ENCODE peak calls at places on chromosomes 7 and 10, in seven cellular contexts. S is uterus; R is tibial nerve; N is tibial artery; G is right atrium auricular region; H is CD8-positive, alpha-beta T cell; Y is A549. B is an unnamed sample. For H3K4me1, the result is how much of the 10 kb centered on the place peaks cover.

GRCh38 chr7:47513741-47514241 is 68.1 kb downstream of the TNS3 start:
- DNase-seq in S (peak), R (no peak), N (peak), G (no peak), H (no peak), Y (no peak), B (no peak)

GRCh38 chr7:136293272-136293671 is 316.1 kb upstream of the MTPN start:
- DNase-seq in S (no peak), R (no peak), N (no peak), G (no peak), H (no peak), Y (no peak), B (no peak)

GRCh38 chr10:78755877-78756455 is 312.8 kb upstream of the ZMIZ1 start:
- DNase-seq in S (no peak), R (no peak), N (no peak), G (no peak), H (no peak), Y (no peak), B (no peak)

GRCh38 chr7:136698977-136699376 is 169.5 kb upstream of the CHRM2 start:
- DNase-seq in S (no peak), R (no peak), N (no peak), G (no peak), H (no peak), Y (no peak), B (no peak)

GRCh38 chr10:70481831-70482530 is 3.4 kb downstream of the PALD1 start:
- DNase-seq in S (peak), R (no peak), N (peak), G (peak), H (no peak), Y (no peak), B (peak)

GRCh38 chr7:16398211-16399017 is 22.9 kb downstream of the CRPPA start:
- DNase-seq in S (no peak), R (no peak), N (no peak), G (no peak), H (no peak), Y (no peak), B (no peak)

GRCh38 chr7:91692800-91693199 is 187.7 kb downstream of the MTERF1 start:
- DNase-seq in S (no peak), R (no peak), N (no peak), G (no peak), H (no peak), Y (no peak), B (no peak)

GRCh38 chr7:47573758-47574472 is 8.0 kb downstream of the TNS3 start:
- DNase-seq in S (peak), R (no peak), N (no peak), G (no peak), H (no peak), Y (no peak), B (no peak)

GRCh38 chr7:121113288-121113687 is 124.8 kb downstream of the CPED1 start:
- DNase-seq in S (no peak), R (no peak), N (no peak), G (no peak), H (no peak), Y (no peak), B (no peak)

GRCh38 chr10:110260746-110261477 is 43.8 kb downstream of the SMNDC1 start:
- DNase-seq in S (no peak), R (no peak), N (no peak), G (no peak), H (no peak), Y (no peak), B (no peak)

GRCh38 chr7:30674420-30674819 is 7.8 kb downstream of the CRHR2 start:
- DNase-seq in S (no peak), R (no peak), N (no peak), G (no peak), H (no peak), Y (no peak), B (no peak)

GRCh38 chr7:8386926-8387550 is 46.4 kb upstream of the NXPH1 start:
- DNase-seq in S (no peak), R (no peak), N (no peak), G (no peak), H (no peak), Y (no peak), B (no peak)

GRCh38 chr10:103854687-103855423 is 521 bp downstream of the SH3PXD2A start:
- DNase-seq in S (peak), R (no peak), N (no peak), G (no peak), H (no peak), Y (peak), B (no peak)

GRCh38 chr10:79331709-79332108 is 15.6 kb upstream of the PPIF start:
- DNase-seq in S (no peak), R (no peak), N (no peak), G (no peak), H (no peak), Y (peak), B (no peak)

GRCh38 chr10:13717936-13718772 is 131.4 kb downstream of the PRPF18 start:
- DNase-seq in S (peak), R (peak), N (peak), G (peak), H (peak), Y (no peak), B (peak)

GRCh38 chr7:44531421-44532380 is 9.4 kb downstream of the NPC1L1 start:
- DNase-seq in S (no peak), R (no peak), N (no peak), G (no peak), H (no peak), Y (no peak), B (no peak)

GRCh38 chr7:136114966-136115762 is 138.0 kb upstream of the MTPN start:
- DNase-seq in S (peak), R (no peak), N (no peak), G (no peak), H (no peak), Y (peak), B (no peak)

GRCh38 chr7:82234457-82235049 is 209.0 kb downstream of the CACNA2D1 start:
- DNase-seq in S (no peak), R (no peak), N (no peak), G (no peak), H (no peak), Y (peak), B (no peak)

GRCh38 chr7:51731086-51731485 is 414.5 kb upstream of the COBL start:
- DNase-seq in S (no peak), R (no peak), N (no peak), G (no peak), H (no peak), Y (no peak), B (no peak)

GRCh38 chr7:51727441-51727840 is 410.8 kb upstream of the COBL start:
- DNase-seq in S (no peak), R (no peak), N (no peak), G (no peak), H (no peak), Y (no peak), B (no peak)

GRCh38 chr7:51732066-51732465 is 415.5 kb upstream of the COBL start:
- DNase-seq in S (no peak), R (no peak), N (no peak), G (no peak), H (no peak), Y (no peak), B (no peak)

DNA sequence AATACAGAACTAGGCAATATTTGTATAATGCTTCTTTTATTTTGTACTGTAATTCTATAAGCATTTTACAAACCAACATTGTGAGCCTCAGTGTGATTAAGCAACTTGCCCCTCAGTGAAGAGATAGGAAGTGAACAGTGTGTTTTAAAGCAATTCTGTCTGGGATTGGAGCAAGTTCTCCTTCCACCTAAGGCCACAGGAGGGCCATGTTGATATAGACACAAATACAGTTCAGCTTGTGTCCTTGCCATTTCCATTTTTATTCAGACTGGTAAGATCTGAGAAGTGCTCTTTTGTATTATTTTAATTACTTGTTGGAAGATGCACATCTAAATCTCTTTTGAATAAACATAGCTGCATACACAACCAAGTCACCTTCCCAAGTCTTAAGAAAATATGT is 416.3 kb upstream of the COBL start:
- DNase-seq in S (no peak), R (no peak), N (no peak), G (no peak), H (no peak), Y (no peak), B (no peak)
- TF ChIP-seq CTCF in S (no peak), R (no peak), N (no peak), G (no peak), H (no peak), Y (no peak), B (no peak)

DNA sequence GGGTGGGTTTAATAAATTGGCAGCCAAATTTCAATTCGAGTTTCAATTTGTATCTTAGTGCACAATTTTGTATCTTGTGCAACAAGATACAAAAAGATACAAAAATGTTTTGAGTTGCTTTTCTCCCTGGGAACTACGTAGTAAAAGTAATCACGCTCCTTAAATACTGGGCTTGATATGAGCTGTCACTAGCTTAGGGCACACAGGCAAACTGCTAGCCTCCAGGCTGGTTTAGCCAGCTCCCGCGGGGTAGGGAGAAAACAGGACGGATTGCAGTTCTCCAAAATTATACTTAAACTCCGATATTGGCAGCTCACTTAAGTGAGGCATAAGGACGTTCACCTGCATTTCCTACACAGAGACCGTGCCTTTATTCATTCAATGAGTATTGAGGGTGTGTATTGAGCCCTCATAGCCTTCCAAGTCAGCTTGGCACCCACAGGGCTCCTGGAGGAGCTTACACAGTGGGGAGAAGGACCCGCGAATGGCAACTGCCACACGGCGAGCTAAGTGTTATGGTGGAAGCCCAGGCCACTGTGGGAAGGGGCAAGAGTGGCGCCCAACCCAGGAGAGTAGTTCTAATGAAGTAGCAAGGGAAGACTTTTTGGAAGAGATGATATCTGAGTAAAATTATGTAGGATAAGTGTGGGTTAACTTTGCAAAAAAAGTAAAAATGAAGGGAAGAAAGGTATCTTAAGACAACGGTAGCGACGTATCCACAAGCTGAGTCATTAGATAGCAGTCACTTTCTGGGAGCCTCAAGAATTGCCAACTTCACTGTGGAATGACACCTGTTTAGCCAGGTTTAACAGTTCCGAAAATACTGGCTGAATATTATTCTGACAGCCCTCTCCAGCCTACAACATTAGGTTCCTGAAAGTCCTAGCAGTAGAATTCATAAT is 1.6 kb upstream of the EPC1 start:
- DNase-seq in S (no peak), R (no peak), N (no peak), G (no peak), H (no peak), Y (no peak), B (no peak)
- H3K4me1 ChIP-seq in S (under half), R (under half), N (half or more), G (under half), H (under half), Y (half or more), B (under half)

DNA sequence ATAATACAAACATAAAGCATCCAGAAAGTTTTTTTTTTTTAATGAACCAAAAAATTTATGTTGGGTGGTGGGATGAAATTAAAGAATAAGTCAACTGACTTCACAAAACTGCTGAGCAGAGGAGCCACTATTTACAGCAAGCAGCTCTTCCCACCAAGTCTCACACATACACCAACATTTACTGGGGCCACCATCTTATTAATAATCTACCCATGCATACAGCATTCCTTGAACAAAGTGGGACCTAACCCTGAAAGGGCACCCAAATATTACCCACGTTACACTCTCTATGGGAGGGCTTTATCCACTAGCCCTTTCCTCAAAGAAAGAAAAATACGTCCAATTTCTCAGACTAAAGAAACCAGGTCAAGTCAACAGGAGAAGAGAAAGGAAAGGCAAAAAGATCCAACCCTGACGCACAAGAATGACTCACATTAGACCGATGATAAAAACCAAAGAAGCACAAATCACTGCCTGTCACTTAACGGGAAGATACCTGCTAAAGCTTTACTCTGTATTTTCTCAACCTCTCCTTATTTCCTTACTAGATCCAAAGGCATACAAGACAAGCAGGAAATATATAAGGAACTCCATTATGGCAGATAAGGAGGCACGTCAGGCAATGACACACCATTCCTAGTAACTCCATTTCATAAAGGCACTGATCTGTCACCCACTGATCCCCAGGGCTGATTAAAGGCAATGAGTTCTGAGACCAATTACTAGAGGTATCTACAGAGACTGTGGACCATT is 141.8 kb upstream of the ASAH2 start:
- DNase-seq in S (no peak), R (no peak), N (no peak), G (no peak), H (no peak), Y (peak), B (no peak)
- H3K27ac ChIP-seq in S (no peak), R (no peak), N (no peak), G (no peak), H (no peak), Y (peak), B (peak)

DNA sequence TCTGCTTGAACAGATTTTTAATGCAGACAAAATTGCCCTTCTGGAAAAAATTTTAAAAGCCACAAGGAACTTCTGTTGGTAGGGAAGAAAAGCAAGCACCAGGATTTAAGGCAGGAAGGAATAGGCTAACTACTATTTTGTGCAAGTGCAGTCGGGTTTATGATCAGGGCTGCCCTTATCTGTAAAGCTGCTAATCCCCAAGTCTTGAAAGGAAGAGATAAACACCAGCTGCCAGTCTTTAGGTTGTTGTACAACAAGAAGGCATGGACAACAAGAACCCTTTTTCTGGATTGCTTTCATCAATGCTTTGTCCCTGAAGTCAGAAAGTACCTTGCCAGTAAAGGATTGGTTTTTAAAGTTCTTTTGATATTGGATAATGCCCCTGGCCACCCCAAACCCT is 40.7 kb downstream of the RALA start:
- DNase-seq in S (no peak), R (no peak), N (no peak), G (no peak), H (no peak), Y (no peak), B (no peak)
- TF ChIP-seq CTCF in S (no peak), R (no peak), N (no peak), G (no peak), H (no peak), Y (no peak), B (no peak)

DNA sequence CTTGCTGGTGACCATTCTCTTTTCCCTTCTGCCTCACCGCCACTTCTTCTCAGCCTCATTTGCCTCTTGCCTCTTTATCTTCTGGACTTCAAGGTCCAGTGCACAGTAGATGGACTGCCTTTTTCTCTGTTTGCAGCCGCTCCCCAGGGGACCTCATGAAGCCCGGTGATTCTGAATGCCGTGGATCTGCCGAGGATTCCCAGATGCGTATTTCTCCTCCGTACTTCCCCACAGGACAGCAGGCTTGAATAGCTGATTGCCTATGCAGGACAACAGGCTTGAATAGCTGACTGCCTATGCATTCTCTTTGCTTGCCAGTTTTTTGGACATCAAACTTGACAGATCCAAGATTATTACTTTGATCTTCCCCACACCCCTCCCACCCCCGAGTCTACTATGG is 38.9 kb upstream of the TMEM236 start:
- DNase-seq in S (no peak), R (no peak), N (no peak), G (no peak), H (no peak), Y (no peak), B (no peak)
- H3K4me1 ChIP-seq in S (under half), R (under half), N (under half), G (under half), H (under half), Y (under half), B (under half)

B was measured in lung.